ENCODE peak calls at places on chromosomes 11 and 22, in nine cellular contexts. One of them, this sample, is unnamed.

GRCh38 chr11:67405196-67405567 is 1.3 kb downstream of the TBC1D10C start:
- DNase-seq in GM12891: no peak
- DNase-seq in neural progenitor cell: no peak
- DNase-seq in activated naive CD8-positive, alpha-beta T cell treated with anti-CD3 and anti-CD28 coated beads for 36 hours: peak; percentile 52
- DNase-seq in GOT3: no peak
- DNase-seq in GM06990: no peak
- DNase-seq in IMR-90: no peak
- DNase-seq in cerebellum: no peak
- DNase-seq in T1000: no peak
- DNase-seq in this sample: no peak

GRCh38 chr22:49848690-49849160 is 4.9 kb upstream of the ZBED4 start:
- DNase-seq in cerebellum: no peak
- DNase-seq in T1000: no peak
- DNase-seq in activated naive CD8-positive, alpha-beta T cell treated with anti-CD3 and anti-CD28 coated beads for 36 hours: no peak
- DNase-seq in neural progenitor cell: no peak
- DNase-seq in GM06990: no peak
- DNase-seq in GM12891: no peak
- DNase-seq in IMR-90: no peak
- DNase-seq in GOT3: no peak
- DNase-seq in this sample: no peak

GRCh38 chr11:119034813-119035212 is 4.1 kb upstream of the SLC37A4 start:
- DNase-seq in IMR-90: no peak
- DNase-seq in GM06990: no peak
- DNase-seq in cerebellum: no peak
- DNase-seq in T1000: no peak
- DNase-seq in GM12891: no peak
- DNase-seq in activated naive CD8-positive, alpha-beta T cell treated with anti-CD3 and anti-CD28 coated beads for 36 hours: no peak
- DNase-seq in neural progenitor cell: no peak
- DNase-seq in GOT3: no peak
- DNase-seq in this sample: no peak

GRCh38 chr22:39908121-39908520 is 7.2 kb downstream of the GRAP2 start:
- DNase-seq in cerebellum: no peak
- DNase-seq in GOT3: no peak
- DNase-seq in GM12891: no peak
- DNase-seq in activated naive CD8-positive, alpha-beta T cell treated with anti-CD3 and anti-CD28 coated beads for 36 hours: no peak
- DNase-seq in neural progenitor cell: peak; percentile 21
- DNase-seq in GM06990: no peak
- DNase-seq in T1000: no peak
- DNase-seq in IMR-90: no peak
- DNase-seq in this sample: no peak

GRCh38 chr11:67606150-67606476 is 623 bp upstream of the NDUFV1 start:
- DNase-seq in neural progenitor cell: peak; percentile 38
- DNase-seq in GM12891: no peak
- DNase-seq in GOT3: no peak
- DNase-seq in cerebellum: no peak
- DNase-seq in T1000: no peak
- DNase-seq in GM06990: no peak
- DNase-seq in IMR-90: peak; percentile 41
- DNase-seq in activated naive CD8-positive, alpha-beta T cell treated with anti-CD3 and anti-CD28 coated beads for 36 hours: no peak
- DNase-seq in this sample: peak; percentile 63

GRCh38 chr11:133814588-133814987 is 30.7 kb downstream of the SPATA19 start:
- DNase-seq in GM06990: no peak
- DNase-seq in IMR-90: no peak
- DNase-seq in activated naive CD8-positive, alpha-beta T cell treated with anti-CD3 and anti-CD28 coated beads for 36 hours: no peak
- DNase-seq in GM12891: no peak
- DNase-seq in T1000: no peak
- DNase-seq in neural progenitor cell: no peak
- DNase-seq in GOT3: no peak
- DNase-seq in cerebellum: no peak
- DNase-seq in this sample: no peak

GRCh38 chr11:67178421-67178820 is 59.4 kb downstream of the KDM2A start:
- DNase-seq in cerebellum: no peak
- DNase-seq in GM12891: no peak
- DNase-seq in GM06990: no peak
- DNase-seq in activated naive CD8-positive, alpha-beta T cell treated with anti-CD3 and anti-CD28 coated beads for 36 hours: no peak
- DNase-seq in T1000: no peak
- DNase-seq in neural progenitor cell: no peak
- DNase-seq in IMR-90: peak; percentile 31
- DNase-seq in GOT3: no peak
- DNase-seq in this sample: no peak

GRCh38 chr22:20014526-20015186 is 2.0 kb downstream of the ARVCF start:
- DNase-seq in GOT3: no peak
- DNase-seq in activated naive CD8-positive, alpha-beta T cell treated with anti-CD3 and anti-CD28 coated beads for 36 hours: no peak
- DNase-seq in GM06990: no peak
- DNase-seq in T1000: no peak
- DNase-seq in cerebellum: peak; percentile 84
- DNase-seq in neural progenitor cell: no peak
- DNase-seq in GM12891: no peak
- DNase-seq in IMR-90: no peak
- DNase-seq in this sample: no peak

GRCh38 chr11:78851883-78852586 is 277.4 kb upstream of the NARS2 start:
- DNase-seq in cerebellum: no peak
- DNase-seq in IMR-90: no peak
- DNase-seq in GM06990: no peak
- DNase-seq in GOT3: no peak
- DNase-seq in T1000: no peak
- DNase-seq in activated naive CD8-positive, alpha-beta T cell treated with anti-CD3 and anti-CD28 coated beads for 36 hours: no peak
- DNase-seq in GM12891: no peak
- DNase-seq in neural progenitor cell: no peak
- DNase-seq in this sample: no peak